ENCODE peak calls at places on chromosomes 4 and X, in nine cellular contexts. L, O, H, D, N, R, K, Z and W are unnamed samples.
A peak's percentile ranks its signal among the peaks of the same experiment; 100 is the strongest.

GRCh38 chr4:41329361-41329760 is 72.6 kb downstream of the UCHL1 start:
- DNase-seq in L (no peak), O (no peak), H (no peak), D (no peak), N (no peak), R (no peak), K (no peak), Z (no peak), W (no peak)

GRCh38 chr4:19379318-19379717 is 872.4 kb upstream of the SLIT2 start:
- DNase-seq in L (no peak), O (no peak), H (no peak), D (no peak), N (no peak), R (no peak), K (no peak), Z (no peak), W (no peak)

GRCh38 chr4:7466215-7466614 is 31.5 kb upstream of the PSAPL1 start:
- DNase-seq in L (no peak), O (no peak), H (no peak), D (no peak), N (no peak), R (no peak), K (no peak), Z (no peak), W (no peak)

GRCh38 chrX:53056292-53056691 is 7.7 kb downstream of the GPR173 start:
- DNase-seq in L (no peak), O (peak; percentile 8), H (no peak), D (peak; percentile 41), N (no peak), R (no peak), K (no peak), Z (no peak), W (no peak)

GRCh38 chr4:98555798-98556445 is 102.5 kb downstream of the TSPAN5 start:
- DNase-seq in L (no peak), O (no peak), H (no peak), D (peak; percentile 73), N (no peak), R (no peak), K (no peak), Z (peak; percentile 90), W (no peak)

GRCh38 chr4:7412586-7412975 is 22.1 kb downstream of the PSAPL1 start:
- DNase-seq in L (no peak), O (no peak), H (peak; percentile 10), D (no peak), N (no peak), R (no peak), K (no peak), Z (no peak), W (peak; percentile 3)

GRCh38 chr4:143337600-143338287 is 1.1 kb downstream of the GAB1 start:
- DNase-seq in L (peak; percentile 59), O (peak; percentile 42), H (peak; percentile 58), D (peak; percentile 70), N (peak; percentile 44), R (no peak), K (peak; percentile 88), Z (peak; percentile 60), W (no peak)

GRCh38 chr4:99088485-99089365 is at the start of gene ADH5:
- DNase-seq in L (peak; percentile 91), O (peak; percentile 80), H (peak; percentile 93), D (peak; percentile 94), N (peak; percentile 78), R (peak; percentile 65), K (peak; percentile 89), Z (peak; percentile 93), W (peak; percentile 85)

GRCh38 chrX:20515841-20516461 is 249.2 kb upstream of the RPS6KA3 start:
- DNase-seq in L (no peak), O (peak; percentile 89), H (no peak), D (peak; percentile 85), N (no peak), R (no peak), K (peak; percentile 43), Z (peak; percentile 57), W (no peak)

GRCh38 chrX:68462653-68463052 is 29.4 kb upstream of the OPHN1 start:
- DNase-seq in L (no peak), O (no peak), H (no peak), D (peak; percentile 52), N (peak; percentile 51), R (peak; percentile 23), K (peak; percentile 5), Z (peak; percentile 72), W (no peak)

GRCh38 chr4:153780876-153781275 is 8.0 kb downstream of the SFRP2 start:
- DNase-seq in L (no peak), O (no peak), H (no peak), D (no peak), N (no peak), R (no peak), K (no peak), Z (no peak), W (no peak)

GRCh38 chr4:99807666-99808065 is 9.0 kb upstream of the DAPP1 start:
- DNase-seq in L (no peak), O (no peak), H (no peak), D (no peak), N (no peak), R (no peak), K (no peak), Z (no peak), W (no peak)

DNA sequence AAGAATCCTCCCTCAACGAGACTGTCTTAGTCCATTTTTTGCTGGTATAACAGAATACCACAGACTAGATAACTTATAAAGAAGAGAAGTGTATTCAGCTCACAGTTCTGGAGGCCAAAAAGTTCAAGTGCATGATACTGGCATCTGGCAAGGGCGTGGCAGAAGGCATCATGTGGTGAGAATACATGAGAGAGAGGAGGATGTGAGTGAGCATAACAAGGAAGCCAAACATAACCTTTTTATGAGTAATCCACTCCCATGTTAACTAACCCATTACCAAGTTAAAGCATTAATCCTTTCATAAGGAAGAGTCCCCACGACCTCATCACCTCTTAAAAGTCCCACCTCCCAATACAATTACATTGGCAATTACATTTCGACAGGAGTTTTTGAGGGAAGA is 504.6 kb downstream of the IQCM start:
- DNase-seq in L (no peak), O (peak; percentile 1), H (no peak), D (peak; percentile 6), N (no peak), R (no peak), K (no peak), Z (no peak), W (no peak)
- H3K9me3 ChIP-seq in L (no peaks in the 10 kb centered on the region), O (no peaks in the 10 kb centered on the region), H (no peaks in the 10 kb centered on the region), D (no peaks in the 10 kb centered on the region), N (no peaks in the 10 kb centered on the region), R (no peaks in the 10 kb centered on the region), K (no peaks in the 10 kb centered on the region), Z (peaks cover 5% of the 10 kb centered on the region), W (no peaks in the 10 kb centered on the region)

GRCh38 chrX:57678686-57679428 is 1.2 kb downstream of the NLRP2B start:
- DNase-seq in L (no peak), O (no peak), H (no peak), D (no peak), N (no peak), R (no peak), K (no peak), Z (no peak), W (no peak)

GRCh38 chrX:57669961-57670360 is 10.1 kb downstream of the NLRP2B start:
- DNase-seq in L (no peak), O (no peak), H (no peak), D (no peak), N (no peak), R (no peak), K (no peak), Z (no peak), W (no peak)

GRCh38 chrX:57677132-57677858 is 2.8 kb downstream of the NLRP2B start:
- DNase-seq in L (no peak), O (no peak), H (no peak), D (no peak), N (no peak), R (no peak), K (no peak), Z (no peak), W (no peak)

GRCh38 chrX:57680160-57680559 is at the start of gene NLRP2B:
- DNase-seq in L (no peak), O (no peak), H (no peak), D (no peak), N (no peak), R (no peak), K (no peak), Z (no peak), W (no peak)

DNA sequence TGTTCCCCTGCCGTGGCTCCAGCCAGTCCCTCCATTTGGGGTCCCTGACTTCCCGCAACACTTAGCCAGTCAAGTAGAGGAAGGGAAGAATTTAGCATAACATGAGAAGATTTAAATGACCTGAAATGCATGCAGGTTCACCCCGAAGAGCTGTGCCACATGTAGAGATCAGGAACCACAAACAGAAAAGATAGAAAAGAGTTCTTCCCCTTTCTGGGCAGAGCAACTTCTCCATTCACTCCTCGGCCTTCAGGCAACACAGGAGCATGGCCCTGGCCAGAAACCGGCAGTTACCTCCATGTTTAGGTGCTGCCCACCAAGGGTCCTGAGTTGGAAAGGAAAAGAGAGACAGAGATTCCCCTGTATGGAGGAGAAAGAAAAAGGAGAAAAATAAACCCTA is 5.2 kb downstream of the NLRP2B start:
- DNase-seq in L (no peak), O (no peak), H (no peak), D (no peak), N (no peak), R (no peak), K (no peak), Z (no peak), W (no peak)
- H3K9me3 ChIP-seq in L (no peaks in the 10 kb centered on the region), O (peaks cover 11% of the 10 kb centered on the region), H (no peaks in the 10 kb centered on the region), D (no peaks in the 10 kb centered on the region), N (no peaks in the 10 kb centered on the region), R (no peaks in the 10 kb centered on the region), K (peaks cover 2% of the 10 kb centered on the region), Z (peaks cover 2% of the 10 kb centered on the region), W (no peaks in the 10 kb centered on the region)

GRCh38 chr4:1775731-1776500 is 17.2 kb upstream of the FGFR3 start:
- DNase-seq in L (no peak), O (peak; percentile 29), H (no peak), D (peak; percentile 48), N (no peak), R (no peak), K (no peak), Z (no peak), W (no peak)

GRCh38 chr4:1777822-1778641 is 15.1 kb upstream of the FGFR3 start:
- DNase-seq in L (no peak), O (peak; percentile 43), H (no peak), D (peak; percentile 35), N (no peak), R (peak; percentile 96), K (no peak), Z (no peak), W (no peak)

GRCh38 chr4:1778642-1779392 is 14.3 kb upstream of the FGFR3 start:
- DNase-seq in L (no peak), O (no peak), H (no peak), D (no peak), N (no peak), R (no peak), K (no peak), Z (no peak), W (no peak)

GRCh38 chr4:1773754-1774153 is 19.3 kb upstream of the FGFR3 start:
- DNase-seq in L (no peak), O (no peak), H (no peak), D (no peak), N (no peak), R (no peak), K (no peak), Z (no peak), W (no peak)

GRCh38 chr4:1776521-1777161 is 16.5 kb upstream of the FGFR3 start:
- DNase-seq in L (no peak), O (no peak), H (no peak), D (no peak), N (no peak), R (no peak), K (no peak), Z (no peak), W (no peak)
- H3K9me3 ChIP-seq in L (no peaks in the 10 kb centered on the region), O (no peaks in the 10 kb centered on the region), H (no peaks in the 10 kb centered on the region), D (no peaks in the 10 kb centered on the region), N (no peaks in the 10 kb centered on the region), R (no peaks in the 10 kb centered on the region), K (no peaks in the 10 kb centered on the region), Z (no peaks in the 10 kb centered on the region), W (no peaks in the 10 kb centered on the region)

GRCh38 chr4:42488554-42488953 is 91.3 kb downstream of the SHISA3 start:
- DNase-seq in L (no peak), O (no peak), H (no peak), D (no peak), N (no peak), R (no peak), K (peak; percentile 13), Z (no peak), W (no peak)
- H3K9me3 ChIP-seq in L (no peaks in the 10 kb centered on the region), O (no peaks in the 10 kb centered on the region), H (no peaks in the 10 kb centered on the region), D (no peaks in the 10 kb centered on the region), N (no peaks in the 10 kb centered on the region), R (no peaks in the 10 kb centered on the region), K (no peaks in the 10 kb centered on the region), Z (no peaks in the 10 kb centered on the region), W (no peaks in the 10 kb centered on the region)